ENCODE peak calls at places on chromosome 18, in ten cellular contexts. N, S, P, I, X, E, R, Q, V and J are unnamed samples.

GRCh38 chr18:9771977-9772660 is 64.0 kb downstream of the RAB31 start:
- DNase-seq in E (no peak), N (no peak), Q (no peak), P (no peak), V (no peak), R (no peak), I (no peak), S (peak; percentile 36), X (no peak), J (no peak)

GRCh38 chr18:50866765-50867164 is 12.2 kb upstream of the ME2 start:
- DNase-seq in R (no peak), S (no peak), E (no peak), X (no peak), I (no peak), P (no peak), V (no peak), N (no peak), Q (peak; percentile 44), J (no peak)

GRCh38 chr18:903703-904102 is 968 bp upstream of the ADCYAP1 start:
- DNase-seq in P (peak; percentile 52), N (no peak), R (peak; percentile 83), V (peak; percentile 59), S (peak; percentile 54), I (peak; percentile 83), X (no peak), Q (peak; percentile 48), E (no peak), J (peak; percentile 95)

GRCh38 chr18:61948842-61949438 is 56.1 kb upstream of the RNF152 start:
- DNase-seq in S (no peak), N (no peak), R (no peak), Q (no peak), I (no peak), P (no peak), X (no peak), V (no peak), E (no peak), J (no peak)

GRCh38 chr18:46916551-46917107 is 678 bp downstream of the PIAS2 start:
- DNase-seq in E (no peak), V (peak; percentile 40), Q (peak; percentile 65), I (no peak), R (no peak), S (peak; percentile 14), N (no peak), X (no peak), P (peak; percentile 20), J (no peak)

GRCh38 chr18:52903858-52904257 is 563.9 kb downstream of the DCC start:
- DNase-seq in N (no peak), R (peak; percentile 64), E (no peak), P (peak; percentile 0), V (peak; percentile 43), Q (no peak), X (peak; percentile 2), S (peak; percentile 55), I (peak; percentile 77), J (peak; percentile 71)

GRCh38 chr18:28494151-28494550 is 317.2 kb upstream of the CDH2 start:
- DNase-seq in P (no peak), R (no peak), S (no peak), X (no peak), N (no peak), Q (no peak), V (no peak), I (no peak), E (no peak), J (no peak)

GRCh38 chr18:78971511-78972245 is 7.9 kb upstream of the SALL3 start:
- DNase-seq in I (no peak), Q (no peak), X (no peak), V (no peak), N (no peak), E (no peak), S (no peak), R (no peak), P (no peak), J (no peak)

GRCh38 chr18:29664278-29665021 is 1378.1 kb downstream of the DSC3 start:
- DNase-seq in I (no peak), V (peak; percentile 53), N (no peak), X (no peak), Q (no peak), E (no peak), S (no peak), R (no peak), P (no peak), J (no peak)

GRCh38 chr18:42072407-42072806 is 117.4 kb downstream of the PIK3C3 start:
- DNase-seq in Q (no peak), P (no peak), V (no peak), R (no peak), N (no peak), X (no peak), I (peak; percentile 11), E (no peak), S (no peak), J (no peak)
- TF ChIP-seq CTCF in Q (no peak), P (no peak), V (no peak), R (no peak), N (no peak), X (no peak), I (peak; percentile 49), E (no peak), S (no peak), J (no peak)

GRCh38 chr18:2905802-2906521 is 59.2 kb downstream of the EMILIN2 start:
- DNase-seq in X (peak; percentile 41), Q (peak; percentile 81), I (peak; percentile 69), P (peak; percentile 42), S (peak; percentile 45), V (no peak), E (peak; percentile 81), R (peak; percentile 52), N (peak; percentile 34), J (peak; percentile 30)

GRCh38 chr18:2908946-2909335 is 62.1 kb downstream of the EMILIN2 start:
- DNase-seq in X (no peak), Q (no peak), V (no peak), S (no peak), R (no peak), E (no peak), P (no peak), N (no peak), I (no peak), J (no peak)

GRCh38 chr18:2908166-2908945 is 61.5 kb downstream of the EMILIN2 start:
- DNase-seq in Q (no peak), R (no peak), I (no peak), P (no peak), S (no peak), V (no peak), E (no peak), X (no peak), N (no peak), J (no peak)

GRCh38 chr18:2907459-2908145 is 60.8 kb downstream of the EMILIN2 start:
- DNase-seq in P (no peak), I (no peak), X (no peak), S (no peak), N (no peak), E (no peak), Q (no peak), V (no peak), R (no peak), J (no peak)

GRCh38 chr18:2906522-2907458 is 60.0 kb downstream of the EMILIN2 start:
- DNase-seq in R (peak; percentile 54), S (no peak), N (peak; percentile 48), P (peak; percentile 62), I (peak; percentile 62), Q (peak; percentile 84), V (no peak), X (peak; percentile 74), E (no peak), J (peak; percentile 58)
- TF ChIP-seq CTCF in R (no peak), S (peak; percentile 19), N (no peak), P (peak; percentile 40), I (no peak), Q (peak; percentile 28), V (no peak), X (peak; percentile 30), E (no peak), J (no peak)

DNA sequence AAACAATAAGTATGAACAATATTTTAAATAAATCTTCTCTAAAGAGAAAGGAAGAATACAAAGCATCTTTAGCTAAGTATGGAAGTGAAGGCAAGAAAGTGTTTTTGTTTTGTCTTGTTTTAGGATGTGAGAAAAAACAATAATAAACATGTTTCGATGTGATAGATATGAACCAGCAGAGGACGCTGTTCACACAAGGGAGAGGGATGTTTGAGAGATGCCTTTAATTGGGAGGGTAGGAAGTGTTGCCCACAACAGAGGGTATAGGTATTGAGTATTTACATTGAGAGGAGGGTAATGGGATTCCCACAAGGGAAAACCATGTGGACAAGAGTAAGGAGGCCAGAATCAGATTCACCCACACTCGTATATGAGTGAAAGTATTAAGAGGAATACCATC is 55.1 kb downstream of the CDH19 start:
- DNase-seq in S (no peak), V (peak; percentile 4), X (no peak), P (no peak), I (peak; percentile 82), E (no peak), N (no peak), R (no peak), Q (peak; percentile 23), J (no peak)
- TF ChIP-seq CTCF in S (no peak), V (peak; percentile 30), X (no peak), P (no peak), I (peak; percentile 98), E (no peak), N (no peak), R (peak; percentile 60), Q (no peak), J (peak; percentile 39)

GRCh38 chr18:7871560-7872456 is 304.7 kb downstream of the PTPRM start:
- DNase-seq in N (no peak), E (no peak), S (no peak), P (peak; percentile 66), I (no peak), Q (no peak), X (peak; percentile 28), V (peak; percentile 93), R (no peak), J (no peak)

GRCh38 chr18:7873316-7873715 is 306.2 kb downstream of the PTPRM start:
- DNase-seq in V (no peak), X (no peak), S (no peak), I (no peak), P (no peak), E (no peak), N (no peak), R (no peak), Q (no peak), J (no peak)

GRCh38 chr18:7876354-7876753 is 309.2 kb downstream of the PTPRM start:
- DNase-seq in Q (no peak), S (no peak), I (no peak), R (no peak), X (no peak), P (no peak), N (no peak), E (no peak), V (peak; percentile 17), J (no peak)

GRCh38 chr18:7870855-7871254 is 303.7 kb downstream of the PTPRM start:
- DNase-seq in X (no peak), S (no peak), I (no peak), N (no peak), E (no peak), V (peak; percentile 18), R (no peak), P (no peak), Q (no peak), J (no peak)

DNA sequence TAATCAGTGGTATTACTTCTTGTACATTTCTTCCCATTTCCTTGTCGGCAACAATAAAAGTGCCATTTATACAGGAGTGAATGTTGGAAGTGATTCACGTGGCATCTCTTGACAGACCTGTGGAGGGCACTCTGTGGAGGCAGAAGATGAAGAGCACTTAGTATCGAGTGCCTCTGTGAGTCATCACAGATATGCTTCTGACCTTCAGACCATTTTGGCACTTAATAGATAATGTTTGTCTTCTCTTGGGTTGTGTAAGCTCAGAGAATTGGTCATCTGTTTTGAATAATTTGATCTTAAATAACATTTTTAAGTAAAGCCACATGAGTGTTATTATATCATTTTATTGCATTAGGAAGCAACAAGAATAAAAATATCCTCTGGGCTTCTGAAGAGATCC is 305.5 kb downstream of the PTPRM start:
- DNase-seq in R (no peak), N (no peak), V (peak; percentile 78), E (no peak), X (peak; percentile 49), Q (no peak), S (no peak), I (no peak), P (peak; percentile 30), J (no peak)
- TF ChIP-seq CTCF in R (no peak), N (no peak), V (peak; percentile 47), E (no peak), X (peak; percentile 54), Q (no peak), S (no peak), I (peak; percentile 13), P (no peak), J (no peak)